ENCODE peak calls at places on chromosomes 2 and 18, in seven cellular contexts. One of them, this sample, is unnamed.

GRCh38 chr2:230987137-230988020 is 8.5 kb upstream of the SPATA3 start:
- DNase-seq in ACHN: peak
- DNase-seq in cardiac fibroblast: peak
- DNase-seq in GM06990: peak
- DNase-seq in pulmonary artery endothelial cell: no peak
- DNase-seq in activated naive CD4-positive, alpha-beta T cell: peak
- DNase-seq in tibial nerve: peak
- DNase-seq in this sample: peak

GRCh38 chr2:213152065-213152794 is 818 bp upstream of the IKZF2 start:
- DNase-seq in ACHN: peak
- DNase-seq in cardiac fibroblast: peak
- DNase-seq in GM06990: no peak
- DNase-seq in pulmonary artery endothelial cell: no peak
- DNase-seq in activated naive CD4-positive, alpha-beta T cell: no peak
- DNase-seq in tibial nerve: peak
- DNase-seq in this sample: no peak

GRCh38 chr2:172998547-172998946 is 77.1 kb upstream of the MAP3K20 start:
- DNase-seq in ACHN: no peak
- DNase-seq in cardiac fibroblast: no peak
- DNase-seq in GM06990: no peak
- DNase-seq in pulmonary artery endothelial cell: no peak
- DNase-seq in activated naive CD4-positive, alpha-beta T cell: no peak
- DNase-seq in tibial nerve: no peak
- DNase-seq in this sample: no peak

GRCh38 chr2:122329266-122329665 is 573.8 kb downstream of the TSN start:
- DNase-seq in ACHN: no peak
- DNase-seq in cardiac fibroblast: peak
- DNase-seq in GM06990: no peak
- DNase-seq in pulmonary artery endothelial cell: no peak
- DNase-seq in activated naive CD4-positive, alpha-beta T cell: no peak
- DNase-seq in tibial nerve: no peak
- DNase-seq in this sample: no peak

GRCh38 chr2:222969491-222969890 is 82.5 kb upstream of the KCNE4 start:
- DNase-seq in ACHN: no peak
- DNase-seq in cardiac fibroblast: peak
- DNase-seq in GM06990: no peak
- DNase-seq in pulmonary artery endothelial cell: no peak
- DNase-seq in activated naive CD4-positive, alpha-beta T cell: no peak
- DNase-seq in tibial nerve: no peak
- DNase-seq in this sample: no peak

GRCh38 chr2:45307147-45307546 is 297.9 kb upstream of the SIX2 start:
- DNase-seq in ACHN: no peak
- DNase-seq in cardiac fibroblast: no peak
- DNase-seq in GM06990: no peak
- DNase-seq in pulmonary artery endothelial cell: no peak
- DNase-seq in activated naive CD4-positive, alpha-beta T cell: no peak
- DNase-seq in tibial nerve: no peak
- DNase-seq in this sample: no peak

GRCh38 chr2:211798868-211799267 is 739.7 kb downstream of the ERBB4 start:
- DNase-seq in ACHN: no peak
- DNase-seq in cardiac fibroblast: no peak
- DNase-seq in GM06990: no peak
- DNase-seq in pulmonary artery endothelial cell: no peak
- DNase-seq in activated naive CD4-positive, alpha-beta T cell: no peak
- DNase-seq in tibial nerve: no peak
- DNase-seq in this sample: no peak

GRCh38 chr2:25215948-25216679 is 47.7 kb upstream of the POMC start:
- DNase-seq in ACHN: no peak
- DNase-seq in cardiac fibroblast: peak
- DNase-seq in GM06990: peak
- DNase-seq in pulmonary artery endothelial cell: no peak
- DNase-seq in activated naive CD4-positive, alpha-beta T cell: peak
- DNase-seq in tibial nerve: peak
- DNase-seq in this sample: no peak

GRCh38 chr2:239275871-239276812 is 124.7 kb downstream of the HDAC4 start:
- DNase-seq in ACHN: no peak
- DNase-seq in cardiac fibroblast: peak
- DNase-seq in GM06990: no peak
- DNase-seq in pulmonary artery endothelial cell: no peak
- DNase-seq in activated naive CD4-positive, alpha-beta T cell: no peak
- DNase-seq in tibial nerve: peak
- DNase-seq in this sample: peak

GRCh38 chr2:45919711-45920111 is 268.2 kb downstream of the PRKCE start:
- DNase-seq in ACHN: no peak
- DNase-seq in cardiac fibroblast: no peak
- DNase-seq in GM06990: no peak
- DNase-seq in pulmonary artery endothelial cell: no peak
- DNase-seq in activated naive CD4-positive, alpha-beta T cell: no peak
- DNase-seq in tibial nerve: no peak
- DNase-seq in this sample: no peak

GRCh38 chr2:212733273-212733672 is 194.7 kb upstream of the ERBB4 start:
- DNase-seq in ACHN: no peak
- DNase-seq in cardiac fibroblast: no peak
- DNase-seq in GM06990: peak
- DNase-seq in pulmonary artery endothelial cell: no peak
- DNase-seq in activated naive CD4-positive, alpha-beta T cell: no peak
- DNase-seq in tibial nerve: no peak
- DNase-seq in this sample: no peak

GRCh38 chr2:6071536-6071935 is 379.4 kb downstream of the SOX11 start:
- DNase-seq in ACHN: no peak
- DNase-seq in cardiac fibroblast: no peak
- DNase-seq in GM06990: no peak
- DNase-seq in pulmonary artery endothelial cell: no peak
- DNase-seq in activated naive CD4-positive, alpha-beta T cell: no peak
- DNase-seq in tibial nerve: no peak
- DNase-seq in this sample: no peak

GRCh38 chr2:28543316-28544068 is 47.6 kb downstream of the PLB1 start:
- DNase-seq in ACHN: no peak
- DNase-seq in cardiac fibroblast: peak
- DNase-seq in GM06990: no peak
- DNase-seq in pulmonary artery endothelial cell: no peak
- DNase-seq in activated naive CD4-positive, alpha-beta T cell: no peak
- DNase-seq in tibial nerve: no peak
- DNase-seq in this sample: no peak

GRCh38 chr18:24395049-24395780 is 2.4 kb downstream of the OSBPL1A start:
- DNase-seq in ACHN: peak
- DNase-seq in cardiac fibroblast: no peak
- DNase-seq in GM06990: no peak
- DNase-seq in pulmonary artery endothelial cell: no peak
- DNase-seq in activated naive CD4-positive, alpha-beta T cell: no peak
- DNase-seq in tibial nerve: no peak
- DNase-seq in this sample: peak

GRCh38 chr18:28175047-28175929 is 1.6 kb downstream of the CDH2 start:
- DNase-seq in ACHN: peak
- DNase-seq in cardiac fibroblast: peak
- DNase-seq in GM06990: no peak
- DNase-seq in pulmonary artery endothelial cell: no peak
- DNase-seq in activated naive CD4-positive, alpha-beta T cell: no peak
- DNase-seq in tibial nerve: no peak
- DNase-seq in this sample: no peak

GRCh38 chr2:159267926-159268325 is 18.6 kb downstream of the WDSUB1 start:
- DNase-seq in ACHN: no peak
- DNase-seq in cardiac fibroblast: no peak
- DNase-seq in GM06990: no peak
- DNase-seq in pulmonary artery endothelial cell: no peak
- DNase-seq in activated naive CD4-positive, alpha-beta T cell: no peak
- DNase-seq in tibial nerve: no peak
- DNase-seq in this sample: no peak

GRCh38 chr2:144546933-144547332 is 27.0 kb upstream of the ZEB2 start:
- DNase-seq in ACHN: no peak
- DNase-seq in cardiac fibroblast: no peak
- DNase-seq in GM06990: no peak
- DNase-seq in pulmonary artery endothelial cell: no peak
- DNase-seq in activated naive CD4-positive, alpha-beta T cell: no peak
- DNase-seq in tibial nerve: no peak
- DNase-seq in this sample: no peak

GRCh38 chr2:195575021-195575420 is 82.0 kb upstream of the SLC39A10 start:
- DNase-seq in ACHN: no peak
- DNase-seq in cardiac fibroblast: peak
- DNase-seq in GM06990: no peak
- DNase-seq in pulmonary artery endothelial cell: no peak
- DNase-seq in activated naive CD4-positive, alpha-beta T cell: no peak
- DNase-seq in tibial nerve: no peak
- DNase-seq in this sample: no peak

GRCh38 chr2:113894156-113894743 is 4.4 kb downstream of the ACTR3 start:
- DNase-seq in ACHN: peak
- DNase-seq in cardiac fibroblast: peak
- DNase-seq in GM06990: no peak
- DNase-seq in pulmonary artery endothelial cell: peak
- DNase-seq in activated naive CD4-positive, alpha-beta T cell: no peak
- DNase-seq in tibial nerve: no peak
- DNase-seq in this sample: peak

GRCh38 chr2:4973973-4974372 is 718.2 kb upstream of the SOX11 start:
- DNase-seq in ACHN: no peak
- DNase-seq in cardiac fibroblast: no peak
- DNase-seq in GM06990: peak
- DNase-seq in pulmonary artery endothelial cell: no peak
- DNase-seq in activated naive CD4-positive, alpha-beta T cell: no peak
- DNase-seq in tibial nerve: no peak
- DNase-seq in this sample: no peak

GRCh38 chr2:232372231-232373208 is 6.0 kb upstream of the ALPP start:
- DNase-seq in ACHN: no peak
- DNase-seq in cardiac fibroblast: peak
- DNase-seq in GM06990: no peak
- DNase-seq in pulmonary artery endothelial cell: no peak
- DNase-seq in activated naive CD4-positive, alpha-beta T cell: no peak
- DNase-seq in tibial nerve: no peak
- DNase-seq in this sample: no peak

GRCh38 chr2:11122380-11122779 is 32.9 kb upstream of the SLC66A3 start:
- DNase-seq in ACHN: no peak
- DNase-seq in cardiac fibroblast: no peak
- DNase-seq in GM06990: no peak
- DNase-seq in pulmonary artery endothelial cell: no peak
- DNase-seq in activated naive CD4-positive, alpha-beta T cell: no peak
- DNase-seq in tibial nerve: no peak
- DNase-seq in this sample: no peak

GRCh38 chr2:199463000-199463692 is 5.4 kb upstream of the SATB2 start:
- DNase-seq in ACHN: peak
- DNase-seq in cardiac fibroblast: peak
- DNase-seq in GM06990: no peak
- DNase-seq in pulmonary artery endothelial cell: no peak
- DNase-seq in activated naive CD4-positive, alpha-beta T cell: no peak
- DNase-seq in tibial nerve: peak
- DNase-seq in this sample: no peak

GRCh38 chr2:62077239-62077638 is 118.7 kb upstream of the B3GNT2 start:
- DNase-seq in ACHN: no peak
- DNase-seq in cardiac fibroblast: no peak
- DNase-seq in GM06990: no peak
- DNase-seq in pulmonary artery endothelial cell: no peak
- DNase-seq in activated naive CD4-positive, alpha-beta T cell: no peak
- DNase-seq in tibial nerve: no peak
- DNase-seq in this sample: no peak

GRCh38 chr2:42256502-42256901 is 87.3 kb downstream of the EML4 start:
- DNase-seq in ACHN: no peak
- DNase-seq in cardiac fibroblast: peak
- DNase-seq in GM06990: peak
- DNase-seq in pulmonary artery endothelial cell: peak
- DNase-seq in activated naive CD4-positive, alpha-beta T cell: no peak
- DNase-seq in tibial nerve: no peak
- DNase-seq in this sample: no peak

GRCh38 chr2:180790891-180791290 is 189.5 kb upstream of the UBE2E3 start:
- DNase-seq in ACHN: no peak
- DNase-seq in cardiac fibroblast: peak
- DNase-seq in GM06990: no peak
- DNase-seq in pulmonary artery endothelial cell: no peak
- DNase-seq in activated naive CD4-positive, alpha-beta T cell: no peak
- DNase-seq in tibial nerve: no peak
- DNase-seq in this sample: no peak

GRCh38 chr2:11687736-11688135 is 17.7 kb upstream of the NTSR2 start:
- DNase-seq in ACHN: no peak
- DNase-seq in cardiac fibroblast: no peak
- DNase-seq in GM06990: no peak
- DNase-seq in pulmonary artery endothelial cell: no peak
- DNase-seq in activated naive CD4-positive, alpha-beta T cell: no peak
- DNase-seq in tibial nerve: no peak
- DNase-seq in this sample: no peak

GRCh38 chr18:9961031-9961430 is 47.2 kb downstream of the VAPA start:
- DNase-seq in ACHN: no peak
- DNase-seq in cardiac fibroblast: no peak
- DNase-seq in GM06990: no peak
- DNase-seq in pulmonary artery endothelial cell: no peak
- DNase-seq in activated naive CD4-positive, alpha-beta T cell: no peak
- DNase-seq in tibial nerve: no peak
- DNase-seq in this sample: no peak

GRCh38 chr2:86552889-86553288 is 10.4 kb downstream of the CHMP3 start:
- DNase-seq in ACHN: no peak
- DNase-seq in cardiac fibroblast: no peak
- DNase-seq in GM06990: no peak
- DNase-seq in pulmonary artery endothelial cell: no peak
- DNase-seq in activated naive CD4-positive, alpha-beta T cell: no peak
- DNase-seq in tibial nerve: no peak
- DNase-seq in this sample: no peak

GRCh38 chr2:86038291-86039081 is 67.2 kb downstream of the POLR1A start:
- DNase-seq in ACHN: peak
- DNase-seq in cardiac fibroblast: peak
- DNase-seq in GM06990: no peak
- DNase-seq in pulmonary artery endothelial cell: no peak
- DNase-seq in activated naive CD4-positive, alpha-beta T cell: peak
- DNase-seq in tibial nerve: peak
- DNase-seq in this sample: peak

GRCh38 chr2:45470531-45470930 is 140.5 kb downstream of the SRBD1 start:
- DNase-seq in ACHN: no peak
- DNase-seq in cardiac fibroblast: peak
- DNase-seq in GM06990: no peak
- DNase-seq in pulmonary artery endothelial cell: no peak
- DNase-seq in activated naive CD4-positive, alpha-beta T cell: no peak
- DNase-seq in tibial nerve: peak
- DNase-seq in this sample: no peak

GRCh38 chr18:23703057-23703986 is 14.1 kb downstream of the LAMA3 start:
- DNase-seq in ACHN: peak
- DNase-seq in cardiac fibroblast: peak
- DNase-seq in GM06990: no peak
- DNase-seq in pulmonary artery endothelial cell: no peak
- DNase-seq in activated naive CD4-positive, alpha-beta T cell: no peak
- DNase-seq in tibial nerve: peak
- DNase-seq in this sample: no peak

GRCh38 chr2:45992021-45992745 is 305.0 kb upstream of the EPAS1 start:
- DNase-seq in ACHN: no peak
- DNase-seq in cardiac fibroblast: peak
- DNase-seq in GM06990: no peak
- DNase-seq in pulmonary artery endothelial cell: no peak
- DNase-seq in activated naive CD4-positive, alpha-beta T cell: no peak
- DNase-seq in tibial nerve: peak
- DNase-seq in this sample: no peak

GRCh38 chr2:45178854-45179253 is 169.6 kb upstream of the SIX2 start:
- DNase-seq in ACHN: no peak
- DNase-seq in cardiac fibroblast: peak
- DNase-seq in GM06990: no peak
- DNase-seq in pulmonary artery endothelial cell: no peak
- DNase-seq in activated naive CD4-positive, alpha-beta T cell: no peak
- DNase-seq in tibial nerve: no peak
- DNase-seq in this sample: no peak

GRCh38 chr2:44560961-44561360 is 199.2 kb downstream of the CAMKMT start:
- DNase-seq in ACHN: no peak
- DNase-seq in cardiac fibroblast: peak
- DNase-seq in GM06990: no peak
- DNase-seq in pulmonary artery endothelial cell: no peak
- DNase-seq in activated naive CD4-positive, alpha-beta T cell: no peak
- DNase-seq in tibial nerve: no peak
- DNase-seq in this sample: no peak

GRCh38 chr2:238789317-238789806 is 58.5 kb upstream of the TWIST2 start:
- DNase-seq in ACHN: no peak
- DNase-seq in cardiac fibroblast: no peak
- DNase-seq in GM06990: no peak
- DNase-seq in pulmonary artery endothelial cell: no peak
- DNase-seq in activated naive CD4-positive, alpha-beta T cell: no peak
- DNase-seq in tibial nerve: no peak
- DNase-seq in this sample: no peak

This sample was measured in foreskin melanocyte.